ENCODE peak calls at places on chromosomes 12 and 14, in seven cellular contexts. Q is EL; P is AG10803; V is stimulated activated CD4-positive, alpha-beta T cell treated with anti-CD3 and anti-CD28 coated beads, Interleukin-1b, Interleukin-23, amount 100 ng/mL, for 1 hour; U is A172; W is NCI-H1092; B is D341Med. E is an unnamed sample.

GRCh38 chr12:29207120-29207519 is 58.0 kb downstream of the FAR2 start:
- DNase-seq in W (no peak), U (no peak), B (no peak), P (no peak), V (no peak), Q (no peak), E (no peak)

GRCh38 chr14:77185093-77185465 is 3.5 kb downstream of the TMEM63C start:
- DNase-seq in P (no peak), U (no peak), V (no peak), W (no peak), Q (no peak), B (no peak), E (no peak)

GRCh38 chr12:4909734-4910501 is at the start of gene KCNA1:
- DNase-seq in W (peak), B (peak), V (no peak), U (no peak), Q (no peak), P (peak), E (no peak)

GRCh38 chr12:11749943-11750690 is 100.6 kb downstream of the ETV6 start:
- DNase-seq in U (no peak), Q (no peak), B (no peak), V (no peak), P (no peak), W (no peak), E (no peak)

GRCh38 chr14:74510955-74511354 is 17.4 kb downstream of the ISCA2 start:
- DNase-seq in U (peak), P (peak), B (no peak), W (no peak), Q (peak), V (no peak), E (no peak)

GRCh38 chr12:107242189-107242588 is 148.8 kb upstream of the CRY1 start:
- DNase-seq in Q (no peak), V (no peak), B (no peak), U (no peak), P (no peak), W (no peak), E (no peak)

GRCh38 chr14:90331497-90332270 is at the start of gene NRDE2:
- DNase-seq in B (peak), V (peak), P (peak), W (peak), U (peak), Q (peak), E (peak)

GRCh38 chr12:27177716-27178115 is 66.4 kb upstream of the STK38L start:
- DNase-seq in V (no peak), U (peak), Q (peak), W (no peak), P (peak), B (no peak), E (no peak)

GRCh38 chr12:50555471-50555885 is 50.7 kb downstream of the DIP2B start:
- DNase-seq in U (no peak), V (no peak), W (no peak), P (no peak), Q (no peak), B (no peak), E (no peak)

GRCh38 chr12:42284876-42285275 is 41.0 kb downstream of the ZCRB1 start:
- DNase-seq in B (no peak), U (no peak), W (no peak), V (no peak), Q (no peak), P (no peak), E (no peak)

GRCh38 chr12:115166698-115167315 is 482.8 kb upstream of the TBX3 start:
- DNase-seq in V (no peak), U (peak), W (no peak), Q (peak), B (no peak), P (peak), E (no peak)

GRCh38 chr12:89750821-89751227 is 42.2 kb upstream of the ATP2B1 start:
- DNase-seq in W (no peak), B (no peak), U (no peak), P (peak), Q (peak), V (no peak), E (no peak)

GRCh38 chr14:58793096-58793740 is 155.5 kb downstream of the DACT1 start:
- DNase-seq in U (no peak), B (no peak), Q (no peak), P (no peak), V (no peak), W (no peak), E (no peak)

GRCh38 chr14:99944241-99944651 is 121.0 kb upstream of the EVL start:
- DNase-seq in B (no peak), U (no peak), Q (no peak), W (no peak), P (no peak), V (no peak), E (no peak)

GRCh38 chr12:123743002-123743401 is 19.1 kb upstream of the DNAH10 start:
- DNase-seq in W (no peak), B (no peak), V (no peak), Q (no peak), U (no peak), P (no peak), E (no peak)

GRCh38 chr12:101855364-101855884 is 22.0 kb upstream of the DRAM1 start:
- DNase-seq in W (no peak), B (no peak), V (no peak), Q (peak), U (no peak), P (peak), E (no peak)

GRCh38 chr14:100713720-100714119 is 13.0 kb upstream of the DLK1 start:
- DNase-seq in U (no peak), Q (no peak), V (no peak), W (no peak), P (no peak), B (no peak), E (no peak)

GRCh38 chr14:61582815-61583214 is 112.5 kb upstream of the HIF1A start:
- DNase-seq in V (no peak), W (no peak), U (no peak), B (no peak), P (peak), Q (no peak), E (no peak)

E was measured in NCI-H510A.